ENCODE peak calls at places on chromosomes 1 and 21, in ten cellular contexts. D is RWPE2; I is GM12878; Z is fibroblast of lung; P is pancreas; B is heart left ventricle; R is PC-3; Q is left ventricle myocardium inferior; X is CD8-positive, alpha-beta T cell; L is tibial artery. N is an unnamed sample.

GRCh38 chr1:48049823-48050539 is 52.8 kb upstream of the TRABD2B start:
- DNase-seq in D (no peak), I (no peak), Z (no peak), P (no peak), B (no peak), R (no peak), Q (no peak), X (no peak), L (no peak), N (no peak)

GRCh38 chr1:101298663-101299062 is 61.8 kb downstream of the S1PR1 start:
- DNase-seq in D (no peak), I (no peak), Z (no peak), P (no peak), B (no peak), R (no peak), Q (no peak), X (no peak), L (no peak), N (no peak)

GRCh38 chr1:10210841-10211804 is 753 bp downstream of the KIF1B start:
- DNase-seq in D (peak), I (no peak), Z (peak), P (peak), B (peak), R (peak), Q (peak), X (peak), L (peak), N (peak)

GRCh38 chr1:116738673-116739370 is 15.4 kb upstream of the CD2 start:
- DNase-seq in D (no peak), I (peak), Z (no peak), P (no peak), B (no peak), R (no peak), Q (no peak), X (peak), L (no peak), N (no peak)

GRCh38 chr1:56225964-56226594 is 353.3 kb downstream of the PLPP3 start:
- DNase-seq in D (no peak), I (no peak), Z (no peak), P (no peak), B (no peak), R (no peak), Q (no peak), X (no peak), L (no peak), N (no peak)

GRCh38 chr1:160676869-160677597 is 30.2 kb upstream of the SLAMF1 start:
- DNase-seq in D (no peak), I (no peak), Z (no peak), P (no peak), B (no peak), R (no peak), Q (no peak), X (no peak), L (no peak), N (no peak)

GRCh38 chr1:208523007-208523406 is 278.8 kb upstream of the PLXNA2 start:
- DNase-seq in D (no peak), I (no peak), Z (no peak), P (no peak), B (no peak), R (no peak), Q (no peak), X (no peak), L (no peak), N (no peak)

GRCh38 chr1:25054526-25054925 is 124.5 kb upstream of the RUNX3 start:
- DNase-seq in D (no peak), I (no peak), Z (no peak), P (no peak), B (no peak), R (no peak), Q (no peak), X (no peak), L (no peak), N (no peak)

GRCh38 chr21:43775795-43776430 is at the start of gene CSTB:
- DNase-seq in D (peak), I (no peak), Z (peak), P (peak), B (peak), R (peak), Q (peak), X (peak), L (peak), N (no peak)

GRCh38 chr1:53689736-53690401 is 49.1 kb downstream of the GLIS1 start:
- DNase-seq in D (no peak), I (no peak), Z (no peak), P (no peak), B (no peak), R (no peak), Q (no peak), X (no peak), L (no peak), N (no peak)

GRCh38 chr1:50774759-50775351 is 185.2 kb downstream of the FAF1 start:
- DNase-seq in D (no peak), I (peak), Z (peak), P (no peak), B (no peak), R (peak), Q (no peak), X (no peak), L (no peak), N (peak)

GRCh38 chr1:243268284-243268653 is 12.4 kb downstream of the SDCCAG8 start:
- DNase-seq in D (no peak), I (no peak), Z (peak), P (no peak), B (no peak), R (peak), Q (no peak), X (no peak), L (no peak), N (peak)

GRCh38 chr1:16915627-16915973 is 6.1 kb upstream of the CROCC start:
- DNase-seq in D (peak), I (no peak), Z (no peak), P (no peak), B (no peak), R (no peak), Q (no peak), X (no peak), L (peak), N (no peak)

GRCh38 chr1:226019550-226019949 is 20.4 kb upstream of the SDE2 start:
- DNase-seq in D (no peak), I (no peak), Z (no peak), P (no peak), B (no peak), R (no peak), Q (no peak), X (no peak), L (no peak), N (no peak)

GRCh38 chr1:23484253-23485001 is 448 bp upstream of the ASAP3 start:
- DNase-seq in D (peak), I (peak), Z (peak), P (peak), B (peak), R (peak), Q (peak), X (peak), L (peak), N (peak)

GRCh38 chr1:177871633-177872562 is 98.0 kb downstream of the SEC16B start:
- DNase-seq in D (no peak), I (no peak), Z (no peak), P (peak), B (no peak), R (no peak), Q (no peak), X (no peak), L (no peak), N (no peak)

GRCh38 chr1:3431266-3431665 is 23.2 kb upstream of the ARHGEF16 start:
- DNase-seq in D (no peak), I (no peak), Z (no peak), P (no peak), B (no peak), R (peak), Q (no peak), X (no peak), L (no peak), N (no peak)
- TF ChIP-seq CTCF in D (peak), I (no peak), Z (no peak), P (no peak), B (no peak), R (peak), Q (peak), X (no peak), L (no peak), N (peak)

GRCh38 chr21:38830667-38831525 is 25.2 kb downstream of the ETS2 start:
- DNase-seq in D (no peak), I (no peak), Z (no peak), P (no peak), B (no peak), R (no peak), Q (no peak), X (no peak), L (no peak), N (no peak)
- H3K27ac ChIP-seq in D (peak), I (no peak), Z (no peak), P (no peak), B (no peak), R (peak), Q (peak), X (no peak), L (peak), N (peak)

DNA sequence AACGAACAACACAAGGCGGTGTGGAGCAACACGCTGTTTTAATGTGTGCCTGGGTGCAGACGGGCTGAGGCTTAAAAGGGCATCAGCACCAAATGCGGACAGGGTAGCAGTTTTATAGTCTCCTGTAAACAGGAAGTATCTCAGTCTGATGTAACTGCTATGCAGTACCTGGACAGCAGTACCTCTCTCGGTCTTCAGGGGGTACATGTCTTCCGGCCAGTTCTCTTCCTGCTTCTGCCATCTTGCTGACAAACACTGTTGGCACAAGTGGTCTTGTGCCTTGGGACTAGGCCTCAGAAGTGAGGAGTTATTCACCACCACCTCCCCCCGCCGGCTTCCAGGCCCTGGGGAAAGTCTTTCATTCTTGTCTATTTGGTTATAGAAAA is 49.7 kb upstream of the APOBEC4 start:
- DNase-seq in D (no peak), I (no peak), Z (no peak), P (no peak), B (no peak), R (no peak), Q (no peak), X (no peak), L (no peak), N (no peak)
- TF ChIP-seq CTCF in D (no peak), I (no peak), Z (no peak), P (no peak), B (no peak), R (no peak), Q (no peak), X (no peak), L (no peak), N (no peak)

GRCh38 chr1:68221001-68221970 is 11.0 kb downstream of the WLS start:
- DNase-seq in D (no peak), I (no peak), Z (no peak), P (no peak), B (no peak), R (no peak), Q (no peak), X (no peak), L (no peak), N (no peak)
- H3K27ac ChIP-seq in D (peak), I (no peak), Z (no peak), P (no peak), B (no peak), R (no peak), Q (peak), X (no peak), L (peak), N (no peak)

GRCh38 chr1:9099555-9099954 is 29.3 kb downstream of the GPR157 start:
- DNase-seq in D (no peak), I (no peak), Z (no peak), P (no peak), B (no peak), R (no peak), Q (no peak), X (no peak), L (no peak), N (no peak)

GRCh38 chr1:9097947-9098705 is 28.7 kb upstream of the SLC2A5 start:
- DNase-seq in D (no peak), I (no peak), Z (no peak), P (no peak), B (no peak), R (no peak), Q (no peak), X (no peak), L (no peak), N (no peak)

GRCh38 chr1:9105336-9105867 is 23.5 kb downstream of the GPR157 start:
- DNase-seq in D (no peak), I (no peak), Z (no peak), P (no peak), B (no peak), R (no peak), Q (no peak), X (no peak), L (no peak), N (no peak)

GRCh38 chr1:9100471-9101043 is 28.3 kb downstream of the GPR157 start:
- DNase-seq in D (no peak), I (no peak), Z (peak), P (no peak), B (no peak), R (no peak), Q (no peak), X (no peak), L (no peak), N (peak)

GRCh38 chr1:9101510-9102146 is 27.3 kb downstream of the GPR157 start:
- DNase-seq in D (no peak), I (no peak), Z (peak), P (no peak), B (peak), R (peak), Q (no peak), X (no peak), L (no peak), N (peak)
- TF ChIP-seq CTCF in D (peak), I (peak), Z (peak), P (peak), B (peak), R (peak), Q (peak), X (no peak), L (peak), N (peak)

GRCh38 chr21:15823486-15824150 is 93.8 kb downstream of the USP25 start:
- DNase-seq in D (no peak), I (no peak), Z (no peak), P (no peak), B (no peak), R (no peak), Q (no peak), X (no peak), L (no peak), N (no peak)
- H3K27ac ChIP-seq in D (no peak), I (no peak), Z (no peak), P (no peak), B (no peak), R (no peak), Q (no peak), X (no peak), L (no peak), N (no peak)